ENCODE peak calls at places on chromosomes 3 and 15, in six cellular contexts. Z is psoas muscle, B is WERI-Rb-1, C is GM18507, M is mesothelial cell of epicardium, D is hepatocyte. W is an unnamed sample.

GRCh38 chr3:165217739-165218138 is 21.6 kb upstream of the SLITRK3 start:
- DNase-seq in B (no peak), Z (no peak), C (no peak), M (no peak), D (no peak), W (no peak)

GRCh38 chr3:111238896-111239295 is 167.3 kb downstream of the NECTIN3 start:
- DNase-seq in C (peak), M (no peak), D (no peak), B (no peak), Z (no peak), W (no peak)

GRCh38 chr3:102142379-102143058 is 292.3 kb upstream of the ZPLD1 start:
- DNase-seq in M (no peak), B (no peak), C (no peak), D (no peak), Z (no peak), W (no peak)

GRCh38 chr15:60830479-60830878 is 351.5 kb upstream of the ICE2 start:
- DNase-seq in B (no peak), Z (no peak), M (no peak), C (no peak), D (no peak), W (no peak)

GRCh38 chr3:194986208-194987043 is 284.5 kb downstream of the XXYLT1 start:
- DNase-seq in Z (no peak), M (peak), C (no peak), D (no peak), B (no peak), W (no peak)

GRCh38 chr3:139339219-139339906 is 4.5 kb upstream of the MRPS22 start:
- DNase-seq in M (no peak), Z (no peak), B (no peak), D (no peak), C (no peak), W (no peak)

GRCh38 chr15:41698779-41699178 is 38.6 kb downstream of the MGA start:
- DNase-seq in D (no peak), M (no peak), B (no peak), Z (no peak), C (no peak), W (no peak)

GRCh38 chr3:117700573-117701360 is 991.2 kb downstream of the TUSC7 start:
- DNase-seq in Z (no peak), B (no peak), D (no peak), M (no peak), C (no peak), W (peak)

GRCh38 chr3:16203031-16203430 is 28.6 kb downstream of the GALNT15 start:
- DNase-seq in Z (no peak), C (no peak), B (no peak), D (no peak), M (no peak), W (no peak)

GRCh38 chr15:89138999-89139612 is 50.9 kb downstream of the ABHD2 start:
- DNase-seq in C (no peak), Z (no peak), B (no peak), M (no peak), D (no peak), W (no peak)

GRCh38 chr3:155386817-155387403 is 93.4 kb upstream of the STRIT1 start:
- DNase-seq in M (no peak), D (no peak), C (no peak), B (no peak), Z (no peak), W (no peak)

GRCh38 chr15:86336051-86336788 is 256.5 kb downstream of the AGBL1 start:
- DNase-seq in Z (no peak), D (no peak), B (no peak), C (no peak), M (no peak), W (no peak)

GRCh38 chr3:72944696-72945095 is 51.9 kb upstream of the PPP4R2 start:
- DNase-seq in Z (no peak), C (no peak), D (no peak), M (no peak), B (no peak), W (no peak)

GRCh38 chr3:70824078-70824477 is 511.6 kb upstream of the MDFIC2 start:
- DNase-seq in B (no peak), D (no peak), Z (no peak), C (no peak), M (no peak), W (no peak)

GRCh38 chr3:129005526-129006303 is 4.6 kb downstream of the EFCC1 start:
- DNase-seq in Z (no peak), C (no peak), D (no peak), B (no peak), M (no peak), W (peak)

GRCh38 chr15:89139613-89140499 is 51.6 kb downstream of the ABHD2 start:
- DNase-seq in M (no peak), D (peak), Z (peak), B (no peak), C (no peak), W (no peak)

GRCh38 chr15:31269961-31270575 is 56.6 kb upstream of the KLF13 start:
- DNase-seq in B (no peak), D (no peak), Z (peak), M (peak), C (no peak), W (no peak)

GRCh38 chr3:45545476-45545875 is 49.1 kb upstream of the LIMD1 start:
- DNase-seq in C (no peak), D (no peak), M (no peak), B (peak), Z (peak), W (no peak)

GRCh38 chr3:9867106-9867505 is 12.9 kb downstream of the CIDEC start:
- DNase-seq in B (no peak), Z (no peak), D (no peak), M (no peak), C (no peak), W (no peak)

GRCh38 chr3:4866841-4867240 is 112.4 kb upstream of the BHLHE40 start:
- DNase-seq in D (peak), C (no peak), M (no peak), Z (no peak), B (no peak), W (no peak)